ENCODE peak calls at places on chromosome 6, in six cellular contexts. B is K562, R is HepG2, L is H1, I is GM12878, A is GM12891. O is an unnamed sample.
A peak's percentile ranks its signal among the peaks of the same experiment; 100 is the strongest.

GRCh38 chr6:45148711-45149341 is 179.3 kb upstream of the RUNX2 start:
- DNase-seq in B (no peak), R (no peak), L (no peak), I (no peak), A (no peak), O (no peak)

GRCh38 chr6:87104657-87105056 is 9.8 kb upstream of the CGA start:
- DNase-seq in B (no peak), R (no peak), L (no peak), I (no peak), A (no peak), O (no peak)

GRCh38 chr6:137853569-137854213 is 13.4 kb upstream of the TNFAIP3 start:
- DNase-seq in B (no peak), R (no peak), L (no peak), I (no peak), A (no peak), O (no peak)

GRCh38 chr6:108621117-108621516 is 60.4 kb downstream of the FOXO3 start:
- DNase-seq in B (no peak), R (no peak), L (peak; percentile 15), I (no peak), A (no peak), O (no peak)

GRCh38 chr6:14804444-14805210 is 441.2 kb upstream of the JARID2 start:
- DNase-seq in B (no peak), R (peak; percentile 54), L (no peak), I (no peak), A (no peak), O (no peak)

GRCh38 chr6:150301871-150302800 is 66.7 kb upstream of the IYD start:
- DNase-seq in B (no peak), R (peak; percentile 2), L (no peak), I (no peak), A (peak; percentile 21), O (peak; percentile 10)

GRCh38 chr6:36691011-36691410 is 6.6 kb upstream of the RAB44 start:
- DNase-seq in B (no peak), R (no peak), L (no peak), I (no peak), A (no peak), O (no peak)

GRCh38 chr6:20952605-20953004 is 418.3 kb downstream of the CDKAL1 start:
- DNase-seq in B (no peak), R (peak; percentile 29), L (no peak), I (no peak), A (no peak), O (no peak)

GRCh38 chr6:43246301-43247114 is 3.2 kb downstream of the TTBK1 start:
- DNase-seq in B (peak; percentile 66), R (peak; percentile 55), L (peak; percentile 82), I (no peak), A (no peak), O (no peak)

GRCh38 chr6:14743465-14744211 is 502.2 kb upstream of the JARID2 start:
- DNase-seq in B (peak; percentile 81), R (peak; percentile 21), L (no peak), I (no peak), A (no peak), O (no peak)

GRCh38 chr6:37643851-37644672 is 53.6 kb downstream of the MDGA1 start:
- DNase-seq in B (peak; percentile 62), R (no peak), L (no peak), I (no peak), A (no peak), O (no peak)

GRCh38 chr6:14441371-14441781 is 323.8 kb downstream of the CD83 start:
- DNase-seq in B (no peak), R (no peak), L (no peak), I (no peak), A (no peak), O (no peak)

GRCh38 chr6:29626948-29627761 is 5.8 kb downstream of the GABBR1 start:
- DNase-seq in B (no peak), R (no peak), L (no peak), I (no peak), A (no peak), O (no peak)

GRCh38 chr6:151374024-151374423 is 17.3 kb downstream of the ZBTB2 start:
- DNase-seq in B (peak; percentile 32), R (peak; percentile 31), L (no peak), I (no peak), A (no peak), O (no peak)

GRCh38 chr6:19052219-19052618 is 665.1 kb downstream of the RNF144B start:
- DNase-seq in B (no peak), R (no peak), L (no peak), I (no peak), A (no peak), O (no peak)

GRCh38 chr6:135535989-135536414 is 38.5 kb upstream of the AHI1 start:
- DNase-seq in B (peak; percentile 34), R (peak; percentile 40), L (no peak), I (peak; percentile 4), A (no peak), O (no peak)

GRCh38 chr6:63403725-63404124 is 83.9 kb upstream of the LGSN start:
- DNase-seq in B (no peak), R (no peak), L (no peak), I (no peak), A (no peak), O (no peak)

GRCh38 chr6:45855642-45856408 is 159.8 kb downstream of the CLIC5 start:
- DNase-seq in B (no peak), R (no peak), L (no peak), I (no peak), A (no peak), O (no peak)

GRCh38 chr6:43014434-43014909 is 423 bp downstream of the KLHDC3 start:
- DNase-seq in B (no peak), R (no peak), L (no peak), I (no peak), A (no peak), O (no peak)

GRCh38 chr6:116040980-116041379 is 19.7 kb downstream of the FRK start:
- DNase-seq in B (no peak), R (no peak), L (no peak), I (no peak), A (no peak), O (no peak)

GRCh38 chr6:135250751-135251356 is 69.7 kb downstream of the MYB start:
- DNase-seq in B (no peak), R (peak; percentile 49), L (peak; percentile 51), I (no peak), A (no peak), O (no peak)

GRCh38 chr6:139903411-139904157 is 529.1 kb upstream of the CITED2 start:
- DNase-seq in B (no peak), R (no peak), L (no peak), I (peak; percentile 75), A (peak; percentile 32), O (peak; percentile 19)

GRCh38 chr6:41236276-41236675 is 8.1 kb downstream of the TREML4 start:
- DNase-seq in B (no peak), R (no peak), L (no peak), I (no peak), A (no peak), O (no peak)
- TF ChIP-seq TAF1 in B (no peak), R (no peak), L (no peak), I (no peak), A (no peak), O (no peak)

GRCh38 chr6:164982389-164982788 is 327.0 kb downstream of the C6orf118 start:
- DNase-seq in B (no peak), R (no peak), L (no peak), I (no peak), A (no peak), O (no peak)
- TF ChIP-seq POLR2AphosphoS5 in B (no peak), R (no peak), L (no peak), I (no peak), A (no peak), O (no peak)

DNA sequence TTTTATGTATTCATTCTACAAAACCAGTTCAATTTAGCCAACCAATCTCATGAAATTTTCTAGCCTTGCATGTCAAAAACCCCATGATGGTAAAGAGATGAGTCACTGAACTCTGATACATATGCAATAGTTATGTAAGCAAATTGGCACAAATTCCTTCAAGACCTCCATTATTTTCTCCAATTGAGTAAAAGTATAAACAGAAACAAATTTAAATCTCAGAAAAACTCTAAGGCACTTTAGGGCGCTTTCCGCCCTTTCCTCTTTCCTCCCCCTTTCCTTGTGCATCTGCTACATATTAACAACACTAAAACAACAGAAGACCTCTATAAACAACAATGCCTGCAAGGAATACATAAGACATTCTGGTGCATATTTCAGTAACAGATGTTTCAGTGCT is 48.5 kb downstream of the KIF13A start:
- DNase-seq in B (no peak), R (no peak), L (no peak), I (no peak), A (no peak), O (no peak)
- TF ChIP-seq POLR2A in B (no peak), R (no peak), L (no peak), I (no peak), A (no peak), O (no peak)

DNA sequence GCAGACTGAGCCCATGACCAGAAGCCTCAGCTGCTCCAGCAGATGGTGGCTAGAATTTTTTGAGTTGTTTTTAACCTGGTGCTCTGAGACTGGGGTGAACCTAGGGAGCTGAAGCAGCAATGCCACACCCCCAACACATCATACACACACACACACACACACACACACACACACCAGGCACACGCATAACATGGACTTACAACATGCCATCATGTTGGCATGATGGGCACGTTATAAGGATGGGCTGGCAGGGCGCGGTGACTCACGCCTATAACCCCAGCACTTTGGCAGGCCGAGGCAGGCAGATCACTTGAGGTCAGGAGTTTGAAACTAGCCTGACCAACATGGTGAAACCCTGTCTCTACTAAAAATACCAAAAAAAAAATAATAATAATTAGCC is 103.2 kb downstream of the QRSL1 start:
- DNase-seq in B (no peak), R (no peak), L (no peak), I (no peak), A (no peak), O (no peak)
- TF ChIP-seq TAF1 in B (no peak), R (no peak), L (no peak), I (no peak), A (no peak), O (no peak)

O was measured in GM12892.